ENCODE peak calls at places on chromosomes 6 and 20, in ten cellular contexts. H, J, W, P, G, M, F, T, B and Q are unnamed samples.
A peak's percentile ranks its signal among the peaks of the same experiment; 100 is the strongest.

GRCh38 chr6:129194441-129195021 is 311.6 kb downstream of the LAMA2 start:
- DNase-seq in H (no peak), B (no peak), M (no peak), J (no peak), F (peak; percentile 4), W (no peak), P (no peak), T (no peak), G (no peak), Q (no peak)

GRCh38 chr20:50311308-50312001 is 120.8 kb downstream of the CEBPB start:
- DNase-seq in M (no peak), T (no peak), H (no peak), W (no peak), G (no peak), B (no peak), P (no peak), F (no peak), J (no peak), Q (no peak)

GRCh38 chr6:152463183-152463582 is 174.0 kb downstream of the SYNE1 start:
- DNase-seq in F (no peak), H (no peak), W (no peak), P (no peak), M (no peak), G (no peak), T (no peak), B (no peak), J (no peak), Q (no peak)

GRCh38 chr6:128208851-128209580 is 308.2 kb upstream of the THEMIS start:
- DNase-seq in W (no peak), M (no peak), B (no peak), H (no peak), J (no peak), P (peak; percentile 40), T (no peak), G (no peak), F (peak; percentile 49), Q (no peak)

GRCh38 chr6:93164781-93165180 is 254.6 kb downstream of the EPHA7 start:
- DNase-seq in H (no peak), T (no peak), M (no peak), J (no peak), P (peak; percentile 31), B (no peak), G (no peak), W (no peak), F (no peak), Q (no peak)

GRCh38 chr6:74749211-74750142 is 456.4 kb downstream of the COL12A1 start:
- DNase-seq in W (no peak), F (peak; percentile 63), P (peak; percentile 66), B (no peak), H (no peak), G (peak; percentile 52), J (no peak), T (no peak), M (no peak), Q (no peak)

GRCh38 chr6:83860347-83860731 is 850 bp downstream of the CYB5R4 start:
- DNase-seq in J (no peak), W (no peak), M (no peak), T (no peak), F (no peak), H (no peak), B (no peak), P (no peak), G (no peak), Q (no peak)

GRCh38 chr6:138107752-138108592 is 753 bp upstream of the PERP start:
- DNase-seq in W (no peak), H (no peak), P (peak; percentile 25), F (peak; percentile 45), M (peak; percentile 46), J (peak; percentile 22), T (no peak), G (no peak), B (no peak), Q (no peak)

GRCh38 chr20:18397090-18397489 is 69.7 kb downstream of the DZANK1 start:
- DNase-seq in P (no peak), F (no peak), J (no peak), B (no peak), M (no peak), W (no peak), G (no peak), H (no peak), T (no peak), Q (peak; percentile 71)

GRCh38 chr6:161379828-161380598 is 106.2 kb upstream of the AGPAT4 start:
- DNase-seq in T (no peak), P (no peak), G (no peak), F (no peak), H (no peak), W (no peak), B (no peak), M (no peak), J (no peak), Q (no peak)

GRCh38 chr6:56399672-56400263 is 152.4 kb upstream of the COL21A1 start:
- DNase-seq in T (no peak), W (no peak), F (no peak), H (no peak), G (no peak), J (no peak), P (peak; percentile 27), B (no peak), M (no peak), Q (peak; percentile 53)

GRCh38 chr6:3237761-3238662 is 10.6 kb upstream of the TUBB2B start:
- DNase-seq in M (no peak), G (no peak), P (no peak), H (no peak), T (no peak), F (no peak), W (peak; percentile 46), J (no peak), B (no peak), Q (no peak)

GRCh38 chr6:112163295-112164257 is 76.2 kb downstream of the FAM229B start:
- DNase-seq in P (peak; percentile 64), W (peak; percentile 59), B (peak; percentile 70), M (peak; percentile 35), G (no peak), T (peak; percentile 68), J (peak; percentile 48), F (no peak), H (no peak), Q (no peak)

GRCh38 chr20:16245879-16246278 is 327.4 kb downstream of the KIF16B start:
- DNase-seq in J (no peak), M (no peak), H (no peak), G (no peak), F (no peak), P (no peak), B (no peak), T (no peak), W (no peak), Q (no peak)

GRCh38 chr6:27720607-27721580 is 191.3 kb downstream of the OR2B2 start:
- DNase-seq in B (no peak), G (no peak), F (peak; percentile 71), H (no peak), M (peak; percentile 69), W (no peak), T (no peak), J (no peak), P (peak; percentile 48), Q (peak; percentile 48)

DNA sequence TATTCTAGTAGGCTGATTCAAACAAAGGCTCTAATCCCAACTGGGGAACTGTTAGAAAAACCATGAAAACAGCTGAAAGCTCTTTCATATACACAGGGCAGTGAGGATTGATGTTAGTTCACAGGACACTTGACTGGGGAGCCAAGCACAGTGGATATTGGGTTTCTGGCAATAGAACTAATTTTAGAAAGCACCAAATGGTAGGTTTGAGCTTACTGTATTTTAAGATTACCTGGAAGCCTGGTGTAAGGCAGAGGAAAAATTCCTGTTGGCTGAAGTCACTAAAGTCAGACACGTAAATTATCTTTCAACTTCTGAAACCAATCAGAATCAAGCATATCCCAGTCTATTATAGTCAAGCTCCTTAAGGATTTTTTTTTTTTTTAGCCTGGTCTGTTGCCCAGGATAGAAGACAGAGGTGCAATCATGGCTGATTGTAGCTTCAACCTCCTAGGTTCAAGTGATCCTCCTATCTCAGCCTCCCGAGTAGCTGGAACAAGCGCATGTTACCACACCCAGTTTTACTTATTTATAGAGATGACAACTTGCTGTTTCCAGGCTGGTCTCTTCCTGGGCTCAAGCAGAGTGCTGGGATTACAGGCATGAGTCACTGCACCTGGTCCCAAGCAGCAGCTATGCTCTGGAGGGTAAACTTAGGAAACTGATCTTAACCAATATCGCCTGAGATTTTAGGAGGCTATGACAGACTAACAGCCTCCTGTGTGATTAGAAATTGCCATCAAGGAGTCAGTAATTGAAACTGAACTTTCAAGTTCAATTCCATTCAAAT is 32.5 kb upstream of the SYNCRIP start:
- DNase-seq in B (no peak), M (no peak), G (no peak), H (no peak), P (peak; percentile 65), F (peak; percentile 42), W (peak; percentile 16), J (no peak), T (no peak), Q (no peak)
- H3K4me3 ChIP-seq in B (no peak overlapping the region), M (peak overlapping the region; percentile 97), G (peak overlapping the region; percentile 81), H (peak overlapping the region; percentile 90), P (peak overlapping the region; percentile 99), F (peak overlapping the region; percentile 95), W (peak overlapping the region; percentile 97), J (no peak overlapping the region), T (peak overlapping the region; percentile 91), Q (no peak overlapping the region)

DNA sequence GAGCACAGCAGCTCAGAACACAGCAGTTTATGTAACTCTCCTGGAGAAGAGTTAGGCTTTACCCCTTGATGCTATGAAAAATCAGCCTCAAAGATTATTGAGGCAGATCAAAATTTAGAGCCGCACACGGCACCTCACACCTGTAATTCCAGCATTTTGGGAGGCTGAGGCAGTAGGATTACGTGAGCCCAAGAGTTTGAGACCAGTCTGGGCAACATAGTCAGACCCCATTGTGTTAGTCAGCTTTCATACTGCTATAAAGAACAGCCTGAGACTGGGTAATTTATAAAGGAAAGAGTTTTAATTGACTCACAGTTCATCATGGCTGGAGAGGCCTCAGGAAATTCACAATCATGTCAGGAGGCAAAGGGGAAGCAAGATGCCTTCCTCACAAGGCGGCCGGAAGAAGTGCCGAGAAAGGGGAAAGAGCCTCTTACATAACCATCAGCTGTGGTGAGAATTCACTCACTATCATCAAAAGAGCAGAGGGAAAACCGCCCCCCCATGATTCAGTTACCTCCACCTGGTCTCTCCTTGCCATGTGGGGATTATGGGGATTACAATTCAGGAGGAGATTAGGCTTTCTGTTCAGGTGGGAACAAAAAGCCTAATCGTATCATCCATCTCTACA is 87.7 kb downstream of the SGK1 start:
- DNase-seq in J (peak; percentile 46), G (no peak), W (peak; percentile 37), M (no peak), T (no peak), P (no peak), B (no peak), F (no peak), H (no peak), Q (no peak)
- TF ChIP-seq CTCF in J (no peak), G (no peak), W (no peak), M (no peak), T (no peak), P (no peak), B (no peak), F (no peak), H (no peak), Q (no peak)

GRCh38 chr20:24855848-24856247 is 93.2 kb upstream of the CST7 start:
- DNase-seq in P (no peak), H (no peak), M (no peak), J (no peak), G (no peak), B (no peak), T (no peak), F (no peak), W (no peak), Q (no peak)
- H3K4me3 ChIP-seq in P (no peak overlapping the region), H (no peak overlapping the region), M (no peak overlapping the region), J (no peak overlapping the region), G (no peak overlapping the region), B (no peak overlapping the region), T (no peak overlapping the region), F (no peak overlapping the region), W (no peak overlapping the region), Q (no peak overlapping the region)

GRCh38 chr6:149860834-149861602 is 3.1 kb downstream of the LRP11 start:
- DNase-seq in T (no peak), J (no peak), H (no peak), W (no peak), M (no peak), P (no peak), F (no peak), B (no peak), G (no peak), Q (no peak)
- TF ChIP-seq CTCF in T (no peak), J (no peak), H (no peak), W (peak; percentile 49), M (peak; percentile 12), P (peak; percentile 35), F (no peak), B (no peak), G (no peak), Q (peak; percentile 5)